ENCODE peak calls at places on chromosomes 6 and 20, in seven cellular contexts. M is pancreas, H is neural progenitor cell, A is mammary epithelial cell, C is tibial nerve, B is DND-41, W is psoas muscle. J is an unnamed sample.

GRCh38 chr6:15079288-15079817 is 166.5 kb upstream of the JARID2 start:
- DNase-seq in M (no peak), H (no peak), A (no peak), C (no peak), B (no peak), W (no peak), J (no peak)

GRCh38 chr20:38065764-38066375 is 32.3 kb downstream of the RPRD1B start:
- DNase-seq in M (no peak), H (no peak), A (no peak), C (no peak), B (no peak), W (no peak), J (no peak)

GRCh38 chr20:9119776-9120175 is 50.9 kb downstream of the PLCB4 start:
- DNase-seq in M (no peak), H (no peak), A (peak), C (no peak), B (no peak), W (peak), J (peak)

GRCh38 chr6:105618247-105618646 is 215.4 kb upstream of the PREP start:
- DNase-seq in M (no peak), H (no peak), A (no peak), C (no peak), B (no peak), W (no peak), J (no peak)

GRCh38 chr20:47500554-47500953 is 1.1 kb upstream of the NCOA3 start:
- DNase-seq in M (no peak), H (no peak), A (no peak), C (no peak), B (no peak), W (no peak), J (no peak)

GRCh38 chr6:12548526-12548925 is 168.0 kb upstream of the PHACTR1 start:
- DNase-seq in M (no peak), H (no peak), A (no peak), C (no peak), B (no peak), W (no peak), J (no peak)

GRCh38 chr6:21772467-21772866 is 178.9 kb downstream of the SOX4 start:
- DNase-seq in M (no peak), H (peak), A (no peak), C (no peak), B (no peak), W (no peak), J (no peak)

GRCh38 chr20:32470025-32470861 is 112.1 kb downstream of the ASXL1 start:
- DNase-seq in M (peak), H (peak), A (peak), C (no peak), B (peak), W (peak), J (no peak)

GRCh38 chr6:113995632-113996031 is 24.7 kb upstream of the HDAC2 start:
- DNase-seq in M (no peak), H (peak), A (peak), C (peak), B (peak), W (peak), J (peak)

GRCh38 chr6:110039996-110040383 is 61.9 kb downstream of the GPR6 start:
- DNase-seq in M (peak), H (peak), A (peak), C (no peak), B (peak), W (no peak), J (no peak)
- H3K27ac ChIP-seq in M (peak), H (no peak), A (no peak), C (no peak), B (peak), W (no peak), J (peak)

GRCh38 chr20:34791289-34792020 is 34.0 kb downstream of the NCOA6 start:
- DNase-seq in M (no peak), H (peak), A (no peak), C (no peak), B (no peak), W (no peak), J (no peak)
- H3K27ac ChIP-seq in M (no peak), H (peak), A (no peak), C (no peak), B (no peak), W (no peak), J (no peak)

GRCh38 chr6:158764941-158765340 is 54.2 kb downstream of the EZR start:
- DNase-seq in M (no peak), H (no peak), A (no peak), C (no peak), B (no peak), W (no peak), J (no peak)

GRCh38 chr6:158763440-158764187 is 55.6 kb downstream of the EZR start:
- DNase-seq in M (no peak), H (no peak), A (no peak), C (no peak), B (no peak), W (no peak), J (no peak)

GRCh38 chr6:158764188-158764849 is 54.8 kb downstream of the EZR start:
- DNase-seq in M (no peak), H (no peak), A (no peak), C (no peak), B (no peak), W (no peak), J (no peak)

GRCh38 chr6:158761746-158762145 is 57.4 kb downstream of the EZR start:
- DNase-seq in M (no peak), H (no peak), A (no peak), C (no peak), B (no peak), W (no peak), J (no peak)

GRCh38 chr6:158762787-158763439 is 56.3 kb downstream of the EZR start:
- DNase-seq in M (no peak), H (no peak), A (peak), C (no peak), B (no peak), W (peak), J (no peak)
- H3K27ac ChIP-seq in M (no peak), H (no peak), A (no peak), C (no peak), B (no peak), W (no peak), J (no peak)

GRCh38 chr6:168501561-168501960 is 60.6 kb downstream of the SMOC2 start:
- DNase-seq in M (no peak), H (no peak), A (no peak), C (no peak), B (no peak), W (no peak), J (no peak)

GRCh38 chr6:168499045-168499650 is 58.2 kb downstream of the SMOC2 start:
- DNase-seq in M (no peak), H (no peak), A (no peak), C (no peak), B (no peak), W (no peak), J (no peak)

GRCh38 chr6:168496932-168497331 is 55.9 kb downstream of the SMOC2 start:
- DNase-seq in M (no peak), H (no peak), A (no peak), C (no peak), B (no peak), W (no peak), J (no peak)

GRCh38 chr6:168497381-168497780 is 56.4 kb downstream of the SMOC2 start:
- DNase-seq in M (no peak), H (no peak), A (no peak), C (no peak), B (no peak), W (no peak), J (no peak)

DNA sequence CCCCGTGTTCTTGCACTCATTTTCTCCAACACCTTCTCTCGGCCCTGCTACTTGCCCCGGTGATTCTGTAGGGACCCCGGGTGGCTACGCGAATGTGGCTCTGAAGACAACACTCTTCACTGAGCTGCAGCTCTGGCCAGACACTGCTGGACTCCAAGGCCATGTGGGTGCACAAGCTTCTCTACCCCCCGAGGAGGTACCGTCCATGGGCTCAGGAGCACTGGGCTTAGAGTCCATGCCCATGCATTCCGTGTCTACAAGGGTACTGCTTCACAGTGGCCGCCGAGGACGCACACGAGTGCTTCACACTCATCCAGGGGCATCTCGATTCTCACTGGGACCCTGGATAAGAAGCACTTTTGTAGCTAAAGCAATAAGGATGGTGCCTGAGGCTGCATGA is 59.5 kb downstream of the SMOC2 start:
- DNase-seq in M (no peak), H (no peak), A (no peak), C (no peak), B (no peak), W (no peak), J (no peak)
- H3K27ac ChIP-seq in M (no peak), H (no peak), A (no peak), C (no peak), B (no peak), W (no peak), J (no peak)

DNA sequence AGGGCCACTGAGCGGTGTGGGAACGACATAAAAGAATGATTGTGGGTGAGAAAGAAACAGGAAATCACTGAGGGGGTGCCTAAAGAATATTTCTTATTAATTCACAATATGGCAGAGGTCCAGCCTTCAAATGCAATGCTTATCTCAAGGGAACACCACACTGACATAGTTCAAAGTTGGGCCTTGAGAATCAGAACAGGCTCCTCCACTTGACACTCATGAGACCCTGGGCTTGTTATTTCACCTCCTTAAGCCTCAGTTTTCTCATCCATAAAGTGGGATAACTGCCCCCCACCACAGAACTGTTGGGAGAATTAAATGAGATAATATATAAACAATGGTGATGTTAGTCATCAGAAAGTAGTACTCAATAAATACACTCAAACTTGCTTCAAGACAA is 40.4 kb upstream of the ARHGAP18 start:
- DNase-seq in M (no peak), H (no peak), A (no peak), C (no peak), B (no peak), W (no peak), J (no peak)
- H3K27ac ChIP-seq in M (no peak), H (no peak), A (peak), C (no peak), B (peak), W (no peak), J (no peak)

J was measured in caudate nucleus.